ENCODE peak calls at places on chromosome 20, in nine cellular contexts. H is hypothalamus, N is hepatocyte, Z is glutamatergic neuron, U is activated gamma-delta T cell, L is ELR, M is C1 segment of cervical spinal cord, G is foreskin fibroblast, J is GM18507. R is an unnamed sample.

GRCh38 chr20:46168438-46168837 is 50.3 kb downstream of the CD40 start:
- DNase-seq in H (no peak), J (no peak), U (no peak), M (no peak), Z (no peak), L (no peak), G (no peak), N (no peak), R (no peak)

GRCh38 chr20:15278041-15278440 is 940.6 kb upstream of the FLRT3 start:
- DNase-seq in J (no peak), Z (no peak), H (no peak), G (no peak), U (no peak), L (no peak), M (no peak), N (no peak), R (no peak)

GRCh38 chr20:6863355-6863754 is 95.9 kb downstream of the BMP2 start:
- DNase-seq in L (no peak), U (no peak), H (no peak), N (no peak), Z (no peak), M (no peak), G (no peak), J (no peak), R (no peak)

GRCh38 chr20:57677323-57677982 is 32.4 kb downstream of the PMEPA1 start:
- DNase-seq in N (no peak), U (no peak), G (no peak), Z (no peak), L (no peak), M (no peak), J (no peak), H (no peak), R (no peak)

GRCh38 chr20:62238569-62239277 is 402 bp downstream of the OSBPL2 start:
- DNase-seq in H (no peak), Z (no peak), J (no peak), U (no peak), L (peak; percentile 31), G (no peak), N (peak; percentile 45), M (no peak), R (no peak)

GRCh38 chr20:54356726-54357235 is 118.6 kb upstream of the DOK5 start:
- DNase-seq in N (no peak), M (no peak), Z (no peak), L (no peak), J (no peak), G (peak; percentile 17), H (no peak), U (no peak), R (no peak)

GRCh38 chr20:8756410-8756809 is 312.5 kb upstream of the PLCB4 start:
- DNase-seq in U (no peak), G (peak; percentile 91), Z (no peak), H (no peak), J (no peak), N (peak; percentile 41), M (no peak), L (peak; percentile 95), R (peak; percentile 71)

GRCh38 chr20:52684911-52685310 is 287.2 kb upstream of the TSHZ2 start:
- DNase-seq in H (no peak), Z (no peak), L (no peak), G (no peak), N (no peak), U (no peak), M (no peak), J (no peak), R (no peak)

GRCh38 chr20:47502271-47502730 is 614 bp downstream of the NCOA3 start:
- DNase-seq in G (no peak), N (peak; percentile 37), L (peak; percentile 46), M (no peak), H (no peak), U (no peak), J (no peak), Z (peak; percentile 25), R (no peak)

GRCh38 chr20:36856691-36857635 is 19.0 kb upstream of the TLDC2 start:
- DNase-seq in N (no peak), H (no peak), G (no peak), J (no peak), Z (no peak), L (peak; percentile 65), M (no peak), U (no peak), R (peak; percentile 61)

GRCh38 chr20:10521836-10522235 is 86.7 kb downstream of the SLX4IP start:
- DNase-seq in L (no peak), H (no peak), J (no peak), N (no peak), Z (no peak), U (no peak), M (no peak), G (no peak), R (no peak)

GRCh38 chr20:54173653-54174451 is at the start of gene CYP24A1:
- DNase-seq in M (no peak), N (peak; percentile 37), U (no peak), J (no peak), H (no peak), G (no peak), Z (peak; percentile 44), L (peak; percentile 23), R (no peak)

GRCh38 chr20:32312718-32313424 is 35.4 kb downstream of the KIF3B start:
- DNase-seq in L (no peak), Z (no peak), J (no peak), M (no peak), H (no peak), U (no peak), G (no peak), N (no peak), R (no peak)

GRCh38 chr20:40953856-40954255 is 74.8 kb upstream of the TOP1 start:
- DNase-seq in J (no peak), N (no peak), M (no peak), G (peak; percentile 93), H (no peak), Z (no peak), U (no peak), L (peak; percentile 24), R (no peak)

GRCh38 chr20:62454936-62455673 is 20.7 kb downstream of the GATA5 start:
- DNase-seq in Z (no peak), M (no peak), H (no peak), U (no peak), J (no peak), N (peak; percentile 41), L (no peak), G (no peak), R (no peak)

GRCh38 chr20:63132715-63133471 is 83.0 kb downstream of the YTHDF1 start:
- DNase-seq in G (no peak), U (no peak), M (no peak), Z (peak; percentile 11), H (no peak), L (no peak), J (no peak), N (no peak), R (no peak)

GRCh38 chr20:22924949-22925612 is 110.0 kb upstream of the SSTR4 start:
- DNase-seq in U (no peak), M (no peak), G (no peak), J (no peak), L (no peak), H (no peak), N (no peak), Z (no peak), R (no peak)

GRCh38 chr20:5863040-5863811 is 87.1 kb downstream of the TRMT6 start:
- DNase-seq in U (no peak), N (no peak), G (peak; percentile 64), J (no peak), M (no peak), L (peak; percentile 87), H (no peak), Z (no peak), R (no peak)

GRCh38 chr20:37315293-37316110 is 26.0 kb downstream of the MANBAL start:
- DNase-seq in G (peak; percentile 58), J (no peak), U (no peak), M (no peak), N (no peak), H (no peak), Z (no peak), L (no peak), R (peak; percentile 41)

GRCh38 chr20:6053776-6054688 is at the start of gene LRRN4:
- DNase-seq in G (no peak), H (no peak), U (no peak), J (no peak), N (peak; percentile 30), L (peak; percentile 48), M (no peak), Z (no peak), R (peak; percentile 60)

GRCh38 chr20:25296094-25297093 is 48.5 kb downstream of the PYGB start:
- DNase-seq in H (no peak), N (peak; percentile 55), G (no peak), L (peak; percentile 50), J (no peak), U (no peak), Z (peak; percentile 52), M (no peak), R (no peak)

GRCh38 chr20:59731371-59731770 is 127.0 kb downstream of the PHACTR3 start:
- DNase-seq in L (no peak), N (no peak), U (no peak), H (no peak), G (no peak), M (no peak), Z (no peak), J (no peak), R (no peak)

GRCh38 chr20:38386004-38386403 is 39.7 kb downstream of the LBP start:
- DNase-seq in G (no peak), L (no peak), H (no peak), N (no peak), M (no peak), J (no peak), U (no peak), Z (no peak), R (no peak)

GRCh38 chr20:24785141-24785924 is 163.7 kb upstream of the CST7 start:
- DNase-seq in N (no peak), L (peak; percentile 55), G (no peak), Z (no peak), H (no peak), J (no peak), U (no peak), M (no peak), R (peak; percentile 20)

GRCh38 chr20:20083796-20084195 is 31.5 kb downstream of the CFAP61 start:
- DNase-seq in G (no peak), N (peak; percentile 54), Z (no peak), H (no peak), U (no peak), J (no peak), M (no peak), L (peak; percentile 60), R (peak; percentile 54)

GRCh38 chr20:48858075-48858790 is 30.4 kb upstream of the PREX1 start:
- DNase-seq in H (no peak), N (no peak), G (no peak), J (no peak), L (no peak), Z (no peak), U (no peak), M (no peak), R (no peak)

GRCh38 chr20:37007898-37008649 is 56.6 kb upstream of the SAMHD1 start:
- DNase-seq in N (peak; percentile 21), L (peak; percentile 48), Z (no peak), J (no peak), M (no peak), U (no peak), H (no peak), G (peak; percentile 7), R (no peak)

GRCh38 chr20:33783818-33784217 is 27.3 kb upstream of the CHMP4B start:
- DNase-seq in M (no peak), N (no peak), L (no peak), U (no peak), H (no peak), J (no peak), Z (no peak), G (no peak), R (no peak)

GRCh38 chr20:45592574-45593189 is 13.6 kb upstream of the WFDC8 start:
- DNase-seq in M (no peak), N (peak; percentile 61), H (no peak), Z (no peak), G (peak; percentile 30), L (peak; percentile 85), U (no peak), J (no peak), R (peak; percentile 73)

GRCh38 chr20:20548527-20549266 is 163.7 kb downstream of the RALGAPA2 start:
- DNase-seq in U (no peak), Z (no peak), M (no peak), H (no peak), G (no peak), J (no peak), N (peak; percentile 31), L (no peak), R (no peak)

GRCh38 chr20:50627747-50628146 is 63.6 kb downstream of the RIPOR3 start:
- DNase-seq in L (no peak), M (no peak), J (no peak), H (no peak), Z (no peak), G (no peak), U (no peak), N (no peak), R (no peak)